ENCODE peak calls at places on chromosomes 1 and 21, in eight cellular contexts. L, P, C, X, Z, M, R and T are unnamed samples.

GRCh38 chr1:55781944-55782482 is 566.8 kb upstream of the USP24 start:
- DNase-seq in L (peak; percentile 26), P (no peak), C (no peak), X (no peak), Z (no peak), M (peak; percentile 52), R (no peak), T (peak; percentile 19)

GRCh38 chr1:46606255-46606965 is 2.3 kb upstream of the MKNK1 start:
- DNase-seq in L (no peak), P (no peak), C (no peak), X (no peak), Z (peak; percentile 76), M (no peak), R (no peak), T (no peak)

GRCh38 chr1:33634806-33635205 is 162.4 kb downstream of the ZSCAN20 start:
- DNase-seq in L (peak; percentile 63), P (no peak), C (peak; percentile 10), X (no peak), Z (peak; percentile 25), M (no peak), R (peak; percentile 83), T (peak; percentile 46)

GRCh38 chr1:58848818-58849411 is 65.1 kb upstream of the JUN start:
- DNase-seq in L (peak; percentile 57), P (no peak), C (peak; percentile 95), X (no peak), Z (no peak), M (peak; percentile 93), R (peak; percentile 89), T (peak; percentile 76)

GRCh38 chr1:65825736-65826135 is 33.0 kb downstream of the PDE4B start:
- DNase-seq in L (no peak), P (no peak), C (no peak), X (no peak), Z (no peak), M (no peak), R (no peak), T (peak; percentile 30)

GRCh38 chr21:40841524-40842196 is 5.3 kb downstream of the DSCAM start:
- DNase-seq in L (peak; percentile 61), P (no peak), C (peak; percentile 7), X (no peak), Z (peak; percentile 68), M (no peak), R (no peak), T (no peak)

GRCh38 chr1:26094677-26095383 is 16.8 kb upstream of the PDIK1L start:
- DNase-seq in L (peak; percentile 33), P (no peak), C (no peak), X (no peak), Z (peak; percentile 73), M (no peak), R (peak; percentile 89), T (peak; percentile 27)

GRCh38 chr1:37288900-37289299 is 185.5 kb upstream of the ZC3H12A start:
- DNase-seq in L (no peak), P (no peak), C (no peak), X (no peak), Z (no peak), M (no peak), R (no peak), T (no peak)

GRCh38 chr1:110647254-110647891 is 27.4 kb downstream of the KCNA3 start:
- DNase-seq in L (no peak), P (no peak), C (no peak), X (no peak), Z (no peak), M (no peak), R (no peak), T (no peak)

GRCh38 chr1:153238536-153238935 is 21.0 kb upstream of the LORICRIN start:
- DNase-seq in L (no peak), P (no peak), C (no peak), X (no peak), Z (no peak), M (no peak), R (no peak), T (no peak)

GRCh38 chr1:170623171-170623570 is 40.8 kb upstream of the PRRX1 start:
- DNase-seq in L (no peak), P (no peak), C (no peak), X (no peak), Z (no peak), M (peak; percentile 63), R (no peak), T (peak; percentile 41)

GRCh38 chr1:156959414-156959813 is 39.0 kb downstream of the LRRC71 start:
- DNase-seq in L (no peak), P (no peak), C (peak; percentile 10), X (no peak), Z (peak; percentile 93), M (no peak), R (no peak), T (no peak)

GRCh38 chr1:202247837-202248795 is 54.5 kb downstream of the LGR6 start:
- DNase-seq in L (no peak), P (no peak), C (no peak), X (no peak), Z (peak; percentile 17), M (no peak), R (peak; percentile 60), T (no peak)

GRCh38 chr1:36464605-36465393 is 615 bp upstream of the MRPS15 start:
- DNase-seq in L (no peak), P (no peak), C (no peak), X (no peak), Z (peak; percentile 97), M (no peak), R (no peak), T (no peak)

GRCh38 chr1:35923841-35924240 is 7.1 kb upstream of the AGO3 start:
- DNase-seq in L (no peak), P (no peak), C (no peak), X (no peak), Z (no peak), M (peak; percentile 14), R (no peak), T (no peak)

GRCh38 chr1:244397086-244397485 is 54.6 kb downstream of the ADSS2 start:
- DNase-seq in L (no peak), P (no peak), C (no peak), X (no peak), Z (no peak), M (no peak), R (no peak), T (no peak)

GRCh38 chr1:82453511-82454185 is 652.9 kb downstream of the ADGRL2 start:
- DNase-seq in L (no peak), P (no peak), C (no peak), X (no peak), Z (no peak), M (no peak), R (no peak), T (no peak)

GRCh38 chr1:167524651-167525050 is 6.3 kb upstream of the CD247 start:
- DNase-seq in L (no peak), P (no peak), C (no peak), X (no peak), Z (no peak), M (no peak), R (no peak), T (no peak)

GRCh38 chr1:165635329-165635728 is 4.3 kb downstream of the MGST3 start:
- DNase-seq in L (no peak), P (no peak), C (no peak), X (no peak), Z (no peak), M (no peak), R (no peak), T (no peak)

GRCh38 chr21:43188712-43189151 is 19.9 kb downstream of the CRYAA start:
- DNase-seq in L (peak; percentile 56), P (no peak), C (no peak), X (no peak), Z (no peak), M (no peak), R (peak; percentile 90), T (no peak)

GRCh38 chr1:85200367-85200869 is 398 bp downstream of the SYDE2 start:
- DNase-seq in L (no peak), P (peak; percentile 15), C (no peak), X (peak; percentile 30), Z (peak; percentile 59), M (no peak), R (peak; percentile 90), T (peak; percentile 42)

GRCh38 chr1:43706598-43707190 is 642 bp upstream of the ST3GAL3 start:
- DNase-seq in L (peak; percentile 16), P (no peak), C (peak; percentile 29), X (no peak), Z (peak; percentile 87), M (no peak), R (no peak), T (peak; percentile 10)

GRCh38 chr1:26220199-26220912 is 13.6 kb upstream of the CEP85 start:
- DNase-seq in L (no peak), P (no peak), C (no peak), X (no peak), Z (no peak), M (no peak), R (no peak), T (no peak)